ENCODE peak calls at places on chromosome X, in ten cellular contexts. B, K, Z, U, T, L, A, X, S and Y are unnamed samples.

GRCh38 chrX:16986169-16986568 is 39.7 kb downstream of the REPS2 start:
- DNase-seq in B (no peak), K (no peak), Z (no peak), U (no peak), T (no peak), L (no peak), A (no peak), X (no peak), S (no peak), Y (no peak)

GRCh38 chrX:42079968-42080367 is 156.6 kb upstream of the CASK start:
- DNase-seq in B (no peak), K (no peak), Z (no peak), U (no peak), T (no peak), L (peak; percentile 38), A (no peak), X (no peak), S (no peak), Y (no peak)

GRCh38 chrX:123525131-123525725 is 207.6 kb downstream of the THOC2 start:
- DNase-seq in B (no peak), K (no peak), Z (no peak), U (no peak), T (no peak), L (peak; percentile 65), A (no peak), X (no peak), S (no peak), Y (no peak)

GRCh38 chrX:40391662-40392061 is 189.1 kb upstream of the ATP6AP2 start:
- DNase-seq in B (no peak), K (no peak), Z (no peak), U (no peak), T (no peak), L (no peak), A (no peak), X (no peak), S (no peak), Y (no peak)

GRCh38 chrX:69158166-69159040 is 6.8 kb downstream of the PJA1 start:
- DNase-seq in B (peak; percentile 32), K (peak; percentile 49), Z (peak; percentile 60), U (peak; percentile 73), T (peak; percentile 85), L (peak; percentile 72), A (no peak), X (no peak), S (peak; percentile 37), Y (no peak)

GRCh38 chrX:19342331-19342906 is 1.3 kb upstream of the PDHA1 start:
- DNase-seq in B (no peak), K (no peak), Z (no peak), U (no peak), T (no peak), L (peak; percentile 9), A (no peak), X (no peak), S (no peak), Y (no peak)

GRCh38 chrX:25034889-25035288 is 19.1 kb upstream of the ARX start:
- DNase-seq in B (no peak), K (no peak), Z (no peak), U (peak; percentile 81), T (no peak), L (no peak), A (no peak), X (no peak), S (no peak), Y (no peak)

GRCh38 chrX:16822723-16823122 is 36.5 kb downstream of the TXLNG start:
- DNase-seq in B (no peak), K (no peak), Z (no peak), U (no peak), T (no peak), L (peak; percentile 83), A (no peak), X (no peak), S (no peak), Y (no peak)

GRCh38 chrX:11678174-11678573 is 12.5 kb upstream of the ARHGAP6 start:
- DNase-seq in B (no peak), K (no peak), Z (no peak), U (no peak), T (no peak), L (no peak), A (no peak), X (no peak), S (no peak), Y (no peak)

GRCh38 chrX:45811307-45811706 is 610.6 kb upstream of the DIPK2B start:
- DNase-seq in B (no peak), K (no peak), Z (no peak), U (no peak), T (no peak), L (no peak), A (no peak), X (no peak), S (no peak), Y (no peak)

GRCh38 chrX:45803383-45803921 is 602.8 kb upstream of the DIPK2B start:
- DNase-seq in B (no peak), K (no peak), Z (no peak), U (no peak), T (no peak), L (peak; percentile 95), A (no peak), X (no peak), S (no peak), Y (no peak)

GRCh38 chrX:45806410-45807121 is 605.9 kb upstream of the DIPK2B start:
- DNase-seq in B (peak; percentile 35), K (no peak), Z (no peak), U (no peak), T (no peak), L (peak; percentile 98), A (no peak), X (peak; percentile 76), S (no peak), Y (no peak)

DNA sequence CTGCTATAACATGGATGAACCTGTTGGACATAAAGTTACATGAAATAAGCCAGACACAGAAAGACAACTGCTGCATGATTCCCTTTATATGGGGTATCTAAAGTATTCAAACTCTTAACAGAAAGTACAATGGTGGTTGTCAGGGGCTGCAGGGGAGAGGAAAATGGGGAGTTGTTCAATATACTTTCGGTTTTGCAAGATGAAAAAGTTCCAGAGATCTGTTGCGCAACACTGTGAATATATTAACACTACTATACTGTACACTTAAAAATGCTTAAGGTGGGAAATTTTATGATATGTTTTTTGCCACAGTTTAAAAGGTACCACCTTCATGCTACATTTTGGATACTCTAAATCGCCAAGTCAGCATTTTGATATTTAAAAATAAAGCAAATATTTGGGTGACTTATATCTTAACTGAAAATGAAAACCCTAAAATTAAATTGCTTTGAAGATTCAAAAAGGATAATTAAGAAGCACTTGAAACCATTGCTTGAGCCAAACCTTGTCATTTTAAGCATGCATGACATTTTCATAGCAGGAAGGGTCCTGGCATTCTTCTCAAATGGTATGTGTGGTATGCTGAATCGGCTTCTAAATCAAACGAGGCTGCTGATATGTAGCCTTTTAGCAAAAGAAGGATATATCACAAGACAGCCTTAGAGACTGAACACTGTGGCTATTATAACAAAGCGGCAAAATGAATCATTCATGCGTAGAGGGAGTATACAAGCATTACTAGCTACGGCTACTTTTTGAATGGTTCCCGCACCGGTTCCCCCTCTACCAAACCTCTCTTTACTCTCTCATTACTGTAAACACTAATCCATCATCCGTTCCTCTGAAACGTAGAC is 607.1 kb upstream of the DIPK2B start:
- DNase-seq in B (no peak), K (no peak), Z (no peak), U (no peak), T (no peak), L (peak; percentile 83), A (no peak), X (peak; percentile 40), S (no peak), Y (no peak)
- H3K27ac ChIP-seq in B (peak overlapping the region; percentile 87), K (peak overlapping the region; percentile 69), Z (no peak overlapping the region), U (peak overlapping the region; percentile 79), T (peak overlapping the region; percentile 39), L (peak overlapping the region; percentile 79), A (no peak overlapping the region), X (peak overlapping the region; percentile 79), S (no peak overlapping the region), Y (no peak overlapping the region)

GRCh38 chrX:118551426-118551825 is 55.8 kb downstream of the DOCK11 start:
- DNase-seq in B (no peak), K (no peak), Z (no peak), U (no peak), T (no peak), L (no peak), A (no peak), X (no peak), S (no peak), Y (no peak)
- H3K27ac ChIP-seq in B (no peak overlapping the region), K (no peak overlapping the region), Z (no peak overlapping the region), U (no peak overlapping the region), T (no peak overlapping the region), L (no peak overlapping the region), A (no peak overlapping the region), X (no peak overlapping the region), S (no peak overlapping the region), Y (no peak overlapping the region)

GRCh38 chrX:136179133-136179532 is 31.8 kb downstream of the FHL1 start:
- DNase-seq in B (no peak), K (no peak), Z (no peak), U (no peak), T (no peak), L (no peak), A (no peak), X (no peak), S (no peak), Y (no peak)

GRCh38 chrX:136171420-136171819 is 24.1 kb downstream of the FHL1 start:
- DNase-seq in B (no peak), K (no peak), Z (no peak), U (no peak), T (no peak), L (no peak), A (no peak), X (no peak), S (no peak), Y (no peak)

GRCh38 chrX:136182394-136182793 is 35.1 kb downstream of the FHL1 start:
- DNase-seq in B (no peak), K (no peak), Z (no peak), U (no peak), T (peak; percentile 78), L (no peak), A (no peak), X (no peak), S (no peak), Y (no peak)

GRCh38 chrX:136176399-136176825 is 29.1 kb downstream of the FHL1 start:
- DNase-seq in B (no peak), K (no peak), Z (no peak), U (no peak), T (peak; percentile 84), L (peak; percentile 88), A (no peak), X (no peak), S (no peak), Y (no peak)
- H3K27ac ChIP-seq in B (no peak overlapping the region), K (no peak overlapping the region), Z (peak overlapping the region; percentile 87), U (no peak overlapping the region), T (peak overlapping the region; percentile 94), L (peak overlapping the region; percentile 85), A (peak overlapping the region; percentile 60), X (no peak overlapping the region), S (peak overlapping the region; percentile 69), Y (no peak overlapping the region)

DNA sequence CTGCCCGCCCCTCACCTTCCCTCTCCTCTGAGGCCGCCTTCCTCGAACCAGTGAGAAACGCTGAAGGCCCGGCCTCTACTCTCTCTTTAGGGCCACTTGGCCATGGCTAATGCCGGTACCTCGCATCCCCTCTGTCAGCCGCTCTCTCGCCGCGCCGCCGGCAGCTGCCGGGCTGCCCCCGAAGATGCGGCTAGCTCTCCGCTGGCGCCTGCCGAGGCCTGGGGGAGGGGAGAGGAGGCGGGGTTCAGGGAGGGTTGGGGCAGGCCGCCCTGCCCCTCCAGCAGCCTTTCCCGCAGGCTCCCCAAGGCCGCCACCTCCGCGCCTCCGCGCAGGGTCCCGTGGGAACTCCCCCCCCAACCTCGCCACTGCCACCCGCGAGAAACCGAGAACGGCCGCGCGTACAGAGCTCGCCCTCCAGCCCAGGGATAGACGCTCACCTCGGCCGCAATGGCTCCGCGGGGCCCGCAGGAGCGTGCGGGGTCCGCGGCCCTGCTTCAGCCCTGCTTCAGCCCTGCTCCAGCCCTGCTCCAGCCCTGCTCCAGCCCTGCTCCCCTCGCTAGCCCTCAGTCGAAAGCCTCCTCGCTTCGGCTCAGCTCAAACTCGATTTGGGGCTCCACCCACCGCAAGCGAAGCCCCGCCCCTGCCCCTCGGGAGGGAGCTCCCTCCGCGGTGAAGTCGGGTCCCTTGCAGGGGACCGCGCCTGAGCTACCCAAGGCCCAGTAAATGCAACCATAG is at the start of gene HUWE1:
- DNase-seq in B (peak; percentile 82), K (peak; percentile 87), Z (peak; percentile 78), U (peak; percentile 94), T (peak; percentile 89), L (peak; percentile 67), A (peak; percentile 96), X (peak; percentile 74), S (peak; percentile 84), Y (no peak)
- H3K27ac ChIP-seq in B (peak within 1 kb of the TSS; percentile 58), K (no peak within 1 kb of the TSS), Z (peak within 1 kb of the TSS; percentile 92), U (peak within 1 kb of the TSS; percentile 93), T (peak within 1 kb of the TSS; percentile 89), L (peak within 1 kb of the TSS; percentile 67), A (peak within 1 kb of the TSS; percentile 92), X (peak within 1 kb of the TSS; percentile 89), S (peak within 1 kb of the TSS; percentile 90), Y (no peak within 1 kb of the TSS)